ENCODE peak calls at places on chromosome 19, in four cellular contexts. One of them, this sample, is unnamed.

GRCh38 chr19:39293394-39293793 is 2.8 kb upstream of the IFNL1 start:
- DNase-seq in sigmoid colon: peak; percentile 19
- DNase-seq in progenitor cell of endocrine pancreas: no peak
- DNase-seq in bronchial epithelial cell: no peak
- DNase-seq in this sample: no peak

GRCh38 chr19:45613926-45614725 is 12.1 kb upstream of the GPR4 start:
- DNase-seq in sigmoid colon: no peak
- DNase-seq in progenitor cell of endocrine pancreas: no peak
- DNase-seq in bronchial epithelial cell: peak; percentile 96
- DNase-seq in this sample: peak; percentile 96

GRCh38 chr19:1814833-1815604 is 2.9 kb upstream of the ATP8B3 start:
- DNase-seq in sigmoid colon: no peak
- DNase-seq in progenitor cell of endocrine pancreas: no peak
- DNase-seq in bronchial epithelial cell: no peak
- DNase-seq in this sample: no peak

GRCh38 chr19:42089191-42089750 is 13.3 kb downstream of the ZNF574 start:
- DNase-seq in sigmoid colon: no peak
- DNase-seq in progenitor cell of endocrine pancreas: no peak
- DNase-seq in bronchial epithelial cell: no peak
- DNase-seq in this sample: no peak

GRCh38 chr19:36265064-36265463 is 50.2 kb downstream of the ZNF146 start:
- DNase-seq in sigmoid colon: no peak
- DNase-seq in progenitor cell of endocrine pancreas: no peak
- DNase-seq in bronchial epithelial cell: no peak
- DNase-seq in this sample: no peak

GRCh38 chr19:10471909-10472308 is 31.2 kb downstream of the KEAP1 start:
- DNase-seq in sigmoid colon: no peak
- DNase-seq in progenitor cell of endocrine pancreas: no peak
- DNase-seq in bronchial epithelial cell: peak; percentile 58
- DNase-seq in this sample: peak; percentile 53

GRCh38 chr19:28239270-28239669 is 973.7 kb downstream of the UQCRFS1 start:
- DNase-seq in sigmoid colon: no peak
- DNase-seq in progenitor cell of endocrine pancreas: peak; percentile 14
- DNase-seq in bronchial epithelial cell: no peak
- DNase-seq in this sample: no peak

GRCh38 chr19:40666803-40667438 is 23.5 kb downstream of the NUMBL start:
- DNase-seq in sigmoid colon: no peak
- DNase-seq in progenitor cell of endocrine pancreas: no peak
- DNase-seq in bronchial epithelial cell: no peak
- DNase-seq in this sample: no peak

GRCh38 chr19:54266133-54266532 is 9.1 kb upstream of the LILRB5 start:
- DNase-seq in sigmoid colon: peak; percentile 76
- DNase-seq in progenitor cell of endocrine pancreas: peak; percentile 82
- DNase-seq in bronchial epithelial cell: peak; percentile 53
- DNase-seq in this sample: peak; percentile 82

GRCh38 chr19:4369888-4370260 is 26.5 kb downstream of the MPND start:
- DNase-seq in sigmoid colon: no peak
- DNase-seq in progenitor cell of endocrine pancreas: no peak
- DNase-seq in bronchial epithelial cell: peak; percentile 59
- DNase-seq in this sample: peak; percentile 77

GRCh38 chr19:40512473-40513344 is 45.9 kb downstream of the SPTBN4 start:
- DNase-seq in sigmoid colon: no peak
- DNase-seq in progenitor cell of endocrine pancreas: peak; percentile 35
- DNase-seq in bronchial epithelial cell: no peak
- DNase-seq in this sample: no peak

GRCh38 chr19:54707932-54708331 is 16.3 kb upstream of the KIR3DL3 start:
- DNase-seq in sigmoid colon: no peak
- DNase-seq in progenitor cell of endocrine pancreas: no peak
- DNase-seq in bronchial epithelial cell: no peak
- DNase-seq in this sample: no peak

GRCh38 chr19:5090780-5091575 is 122.1 kb downstream of the KDM4B start:
- DNase-seq in sigmoid colon: peak; percentile 83
- DNase-seq in progenitor cell of endocrine pancreas: no peak
- DNase-seq in bronchial epithelial cell: no peak
- DNase-seq in this sample: no peak

GRCh38 chr19:3068071-3068470 is 5.8 kb upstream of the TLE5 start:
- DNase-seq in sigmoid colon: no peak
- DNase-seq in progenitor cell of endocrine pancreas: peak; percentile 73
- DNase-seq in bronchial epithelial cell: no peak
- DNase-seq in this sample: no peak

GRCh38 chr19:53193534-53194222 is 520 bp upstream of the ZNF665 start:
- DNase-seq in sigmoid colon: no peak
- DNase-seq in progenitor cell of endocrine pancreas: no peak
- DNase-seq in bronchial epithelial cell: no peak
- DNase-seq in this sample: no peak

DNA sequence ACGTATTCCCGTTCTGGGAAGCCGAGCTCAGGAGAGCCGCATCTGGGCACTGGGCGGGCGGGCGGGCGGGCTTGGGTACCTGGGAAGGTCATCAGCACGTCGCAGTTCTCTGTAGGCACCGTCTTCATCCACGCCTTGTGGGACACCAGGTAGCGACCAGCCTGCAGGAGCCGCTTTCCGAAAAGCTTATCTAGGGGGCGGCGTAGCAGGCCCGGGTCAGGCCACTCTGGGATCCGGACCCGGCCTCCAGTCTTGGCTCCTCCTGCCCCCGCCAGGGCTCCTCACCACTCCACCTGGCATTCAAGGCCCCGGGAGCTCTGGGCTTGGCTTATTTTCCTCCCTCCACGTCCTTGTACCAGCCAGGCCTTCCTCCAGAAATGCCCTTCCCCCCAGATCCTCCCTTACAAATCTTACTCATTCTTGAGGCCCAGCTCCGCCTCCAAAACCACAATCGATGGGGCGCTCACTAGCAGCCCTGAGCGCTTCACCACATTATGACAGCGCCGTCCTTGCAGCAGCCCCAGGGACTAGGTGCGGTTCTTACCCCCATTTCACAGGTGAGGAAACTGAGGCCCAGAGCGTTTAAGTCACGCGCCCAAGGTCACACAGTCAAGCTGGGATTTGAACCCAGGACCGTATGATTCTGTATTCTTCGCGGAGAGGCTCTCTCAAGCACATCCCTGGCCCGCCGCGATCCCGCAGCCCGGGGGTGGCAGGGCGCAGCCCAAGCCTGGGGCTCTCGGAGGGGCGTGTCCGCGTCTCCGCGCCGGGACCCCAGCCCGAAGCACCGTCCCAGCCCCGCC is 843 bp downstream of the ANO8 start:
- DNase-seq in sigmoid colon: no peak
- DNase-seq in progenitor cell of endocrine pancreas: no peak
- DNase-seq in bronchial epithelial cell: peak; percentile 74
- DNase-seq in this sample: peak; percentile 90
- TF ChIP-seq CTCF in sigmoid colon: no peak
- TF ChIP-seq CTCF in progenitor cell of endocrine pancreas: no peak
- TF ChIP-seq CTCF in bronchial epithelial cell: no peak
- TF ChIP-seq CTCF in this sample: no peak

GRCh38 chr19:46721269-46722003 is 4.5 kb upstream of the PRKD2 start:
- DNase-seq in sigmoid colon: no peak
- DNase-seq in progenitor cell of endocrine pancreas: no peak
- DNase-seq in bronchial epithelial cell: no peak
- DNase-seq in this sample: no peak
- TF ChIP-seq CTCF in sigmoid colon: no peak
- TF ChIP-seq CTCF in progenitor cell of endocrine pancreas: peak; percentile 30
- TF ChIP-seq CTCF in bronchial epithelial cell: no peak
- TF ChIP-seq CTCF in this sample: no peak

GRCh38 chr19:15288146-15288963 is 44.0 kb downstream of the BRD4 start:
- DNase-seq in sigmoid colon: peak; percentile 80
- DNase-seq in progenitor cell of endocrine pancreas: no peak
- DNase-seq in bronchial epithelial cell: no peak
- DNase-seq in this sample: no peak
- TF ChIP-seq CTCF in sigmoid colon: no peak
- TF ChIP-seq CTCF in progenitor cell of endocrine pancreas: no peak
- TF ChIP-seq CTCF in bronchial epithelial cell: no peak
- TF ChIP-seq CTCF in this sample: no peak

GRCh38 chr19:18252370-18252717 is 21.9 kb downstream of the IQCN start:
- DNase-seq in sigmoid colon: no peak
- DNase-seq in progenitor cell of endocrine pancreas: no peak
- DNase-seq in bronchial epithelial cell: no peak
- DNase-seq in this sample: no peak

GRCh38 chr19:18253130-18253529 is 21.1 kb downstream of the IQCN start:
- DNase-seq in sigmoid colon: no peak
- DNase-seq in progenitor cell of endocrine pancreas: no peak
- DNase-seq in bronchial epithelial cell: no peak
- DNase-seq in this sample: no peak

GRCh38 chr19:18257503-18258470 is 16.5 kb downstream of the IQCN start:
- DNase-seq in sigmoid colon: no peak
- DNase-seq in progenitor cell of endocrine pancreas: no peak
- DNase-seq in bronchial epithelial cell: no peak
- DNase-seq in this sample: no peak

GRCh38 chr19:18253716-18254115 is 20.5 kb downstream of the IQCN start:
- DNase-seq in sigmoid colon: no peak
- DNase-seq in progenitor cell of endocrine pancreas: no peak
- DNase-seq in bronchial epithelial cell: peak; percentile 92
- DNase-seq in this sample: no peak

DNA sequence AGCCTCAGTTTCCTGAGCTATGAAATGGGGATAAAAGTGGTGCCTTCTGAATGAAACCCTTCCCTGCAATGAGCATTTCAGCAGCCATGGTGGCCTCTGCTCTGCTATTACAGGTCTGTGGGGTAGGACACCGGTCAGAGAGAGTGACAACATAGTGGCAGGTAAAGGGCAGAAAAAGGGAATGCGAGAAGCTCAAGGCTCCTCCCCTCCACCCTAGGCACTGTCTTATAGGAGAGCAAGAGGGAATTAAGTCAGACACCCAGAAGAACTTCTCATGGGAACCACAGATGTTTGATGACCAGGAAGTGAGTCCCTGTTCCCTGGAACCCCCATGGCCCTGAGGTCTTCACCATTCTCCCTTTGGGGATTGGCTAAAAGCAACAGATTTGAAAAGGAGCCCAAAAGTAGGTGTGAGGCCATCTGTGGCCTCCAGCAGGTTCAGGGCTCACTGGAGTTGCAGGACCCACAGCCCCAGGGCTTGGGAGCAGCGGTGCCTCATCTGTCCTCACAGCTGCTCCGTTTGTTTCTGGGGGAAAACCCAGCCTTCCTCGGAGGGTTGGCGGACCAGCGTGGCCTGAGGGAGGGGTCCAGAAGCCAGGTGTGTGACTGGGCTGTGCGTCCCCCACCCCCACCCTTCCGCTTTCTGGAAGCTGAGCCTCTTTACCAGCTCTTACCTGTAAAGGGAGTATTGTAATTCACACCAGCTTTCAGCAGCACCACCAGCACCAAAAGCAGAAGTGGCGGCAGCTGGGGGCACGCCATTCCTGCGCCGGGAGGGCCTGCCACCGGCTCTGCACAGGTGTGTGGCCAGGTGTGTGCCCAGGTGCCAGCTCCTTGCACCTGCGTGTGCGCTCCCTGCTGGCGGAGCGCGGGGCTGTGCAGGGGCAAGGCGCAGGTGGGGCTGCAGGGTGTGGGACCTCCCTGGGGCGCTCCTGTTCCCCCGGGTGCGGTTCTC is 19.4 kb downstream of the IQCN start:
- DNase-seq in sigmoid colon: no peak
- DNase-seq in progenitor cell of endocrine pancreas: no peak
- DNase-seq in bronchial epithelial cell: no peak
- DNase-seq in this sample: no peak
- TF ChIP-seq CTCF in sigmoid colon: peak; percentile 8
- TF ChIP-seq CTCF in progenitor cell of endocrine pancreas: peak; percentile 44
- TF ChIP-seq CTCF in bronchial epithelial cell: peak; percentile 78
- TF ChIP-seq CTCF in this sample: no peak

GRCh38 chr19:50962245-50962644 is 7.1 kb downstream of the KLK6 start:
- DNase-seq in sigmoid colon: no peak
- DNase-seq in progenitor cell of endocrine pancreas: no peak
- DNase-seq in bronchial epithelial cell: no peak
- DNase-seq in this sample: no peak
- TF ChIP-seq CTCF in sigmoid colon: no peak
- TF ChIP-seq CTCF in progenitor cell of endocrine pancreas: no peak
- TF ChIP-seq CTCF in bronchial epithelial cell: no peak
- TF ChIP-seq CTCF in this sample: no peak